ENCODE peak calls at places on chromosomes 4 and X, in nine cellular contexts. S is A549, K is lower leg skin, I is breast epithelium, A is heart right ventricle, C is foreskin fibroblast, P is GM12864, H is astrocyte of the spinal cord, Z is IMR-90. W is an unnamed sample.

GRCh38 chr4:106343865-106344264 is 24.7 kb downstream of the GIMD1 start:
- DNase-seq in S (peak; percentile 0), K (no peak), I (no peak), A (no peak), C (no peak), P (no peak), H (no peak), Z (no peak), W (no peak)

GRCh38 chrX:129629837-129630236 is 24.9 kb downstream of the APLN start:
- DNase-seq in S (no peak), K (no peak), I (no peak), A (no peak), C (no peak), P (no peak), H (no peak), Z (no peak), W (no peak)

GRCh38 chrX:129622757-129623301 is 31.9 kb downstream of the APLN start:
- DNase-seq in S (no peak), K (no peak), I (peak; percentile 90), A (no peak), C (no peak), P (no peak), H (peak; percentile 77), Z (peak; percentile 57), W (no peak)

GRCh38 chrX:48957477-48957826 is at the start of gene OTUD5:
- DNase-seq in S (no peak), K (no peak), I (no peak), A (peak; percentile 54), C (peak; percentile 78), P (no peak), H (no peak), Z (no peak), W (peak; percentile 78)

GRCh38 chrX:139083191-139083590 is 371.7 kb upstream of the FGF13 start:
- DNase-seq in S (no peak), K (no peak), I (no peak), A (no peak), C (no peak), P (no peak), H (no peak), Z (no peak), W (no peak)

GRCh38 chr4:158778065-158778711 is 9.4 kb downstream of the FNIP2 start:
- DNase-seq in S (no peak), K (no peak), I (no peak), A (no peak), C (no peak), P (peak; percentile 38), H (no peak), Z (no peak), W (peak; percentile 3)

GRCh38 chrX:133258481-133258880 is 40.3 kb upstream of the TFDP3 start:
- DNase-seq in S (no peak), K (no peak), I (no peak), A (no peak), C (no peak), P (no peak), H (peak; percentile 62), Z (peak; percentile 63), W (no peak)

GRCh38 chr4:142534994-142535393 is 311.1 kb downstream of the INPP4B start:
- DNase-seq in S (peak; percentile 20), K (no peak), I (no peak), A (no peak), C (peak; percentile 71), P (no peak), H (no peak), Z (peak; percentile 45), W (no peak)

GRCh38 chrX:129762448-129762847 is 17.3 kb upstream of the SASH3 start:
- DNase-seq in S (no peak), K (no peak), I (no peak), A (no peak), C (no peak), P (no peak), H (no peak), Z (no peak), W (no peak)

GRCh38 chr4:21753084-21753760 is 195.3 kb downstream of the KCNIP4 start:
- DNase-seq in S (no peak), K (no peak), I (no peak), A (no peak), C (peak; percentile 18), P (no peak), H (peak; percentile 3), Z (no peak), W (no peak)

GRCh38 chr4:21752616-21753015 is 196.0 kb downstream of the KCNIP4 start:
- DNase-seq in S (no peak), K (no peak), I (no peak), A (no peak), C (no peak), P (no peak), H (no peak), Z (no peak), W (no peak)

DNA sequence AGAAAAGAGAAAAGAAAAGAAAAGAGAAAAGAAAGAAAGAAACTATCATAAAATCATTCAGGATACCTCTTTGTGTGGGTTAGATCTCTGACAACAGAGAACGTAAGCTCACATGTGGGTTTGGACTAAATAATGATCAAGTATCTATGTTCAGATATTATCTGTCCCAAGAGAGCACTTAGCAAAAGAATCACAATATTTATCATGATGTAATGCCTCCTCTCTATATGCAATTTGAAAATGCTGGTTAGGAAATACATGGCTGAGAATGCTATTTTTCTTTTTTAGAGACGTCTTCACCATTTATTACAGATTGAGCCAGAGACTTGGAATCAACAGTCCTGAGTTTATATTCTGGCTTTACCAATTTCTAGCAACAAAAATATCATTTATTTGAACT is 191.3 kb downstream of the KCNIP4 start:
- DNase-seq in S (no peak), K (no peak), I (no peak), A (no peak), C (no peak), P (no peak), H (no peak), Z (no peak), W (no peak)
- H3K4me3 ChIP-seq in S (no peak overlapping the region), K (no peak overlapping the region), I (no peak overlapping the region), A (no peak overlapping the region), C (no peak overlapping the region), P (no peak overlapping the region), H (no peak overlapping the region), Z (no peak overlapping the region), W (no peak overlapping the region)

GRCh38 chrX:117996408-117996807 is 120.2 kb downstream of the KLHL13 start:
- DNase-seq in S (no peak), K (no peak), I (no peak), A (no peak), C (no peak), P (no peak), H (no peak), Z (no peak), W (no peak)

GRCh38 chrX:117998171-117998570 is 118.4 kb downstream of the KLHL13 start:
- DNase-seq in S (no peak), K (no peak), I (no peak), A (no peak), C (peak; percentile 12), P (no peak), H (no peak), Z (no peak), W (no peak)

GRCh38 chrX:117995378-117995777 is 121.2 kb downstream of the KLHL13 start:
- DNase-seq in S (no peak), K (no peak), I (no peak), A (no peak), C (peak; percentile 9), P (no peak), H (no peak), Z (no peak), W (no peak)

GRCh38 chrX:118000518-118000917 is 116.1 kb downstream of the KLHL13 start:
- DNase-seq in S (no peak), K (no peak), I (no peak), A (no peak), C (no peak), P (no peak), H (no peak), Z (no peak), W (no peak)

GRCh38 chrX:117996918-117997480 is 119.6 kb downstream of the KLHL13 start:
- DNase-seq in S (no peak), K (no peak), I (no peak), A (no peak), C (peak; percentile 61), P (no peak), H (no peak), Z (peak; percentile 63), W (no peak)
- TF ChIP-seq CTCF in S (peak; percentile 15), K (no peak), I (no peak), A (peak; percentile 50), C (no peak), P (peak; percentile 54), H (peak; percentile 46), Z (peak; percentile 59), W (peak; percentile 64)

GRCh38 chr4:156948738-156949137 is 22.9 kb downstream of the PDGFC start:
- DNase-seq in S (no peak), K (no peak), I (no peak), A (no peak), C (no peak), P (no peak), H (peak; percentile 46), Z (no peak), W (no peak)
- H3K4me3 ChIP-seq in S (no peak overlapping the region), K (no peak overlapping the region), I (no peak overlapping the region), A (no peak overlapping the region), C (no peak overlapping the region), P (no peak overlapping the region), H (no peak overlapping the region), Z (no peak overlapping the region), W (no peak overlapping the region)

GRCh38 chr4:169723207-169723606 is 34.5 kb downstream of the HPF1 start:
- DNase-seq in S (peak; percentile 31), K (no peak), I (no peak), A (no peak), C (peak; percentile 30), P (no peak), H (no peak), Z (no peak), W (no peak)
- TF ChIP-seq CTCF in S (no peak), K (no peak), I (no peak), A (peak; percentile 30), C (peak; percentile 14), P (no peak), H (peak; percentile 23), Z (peak; percentile 15), W (no peak)

GRCh38 chr4:150080875-150081274 is 2.6 kb downstream of the DCLK2 start:
- DNase-seq in S (peak; percentile 38), K (no peak), I (no peak), A (no peak), C (no peak), P (no peak), H (peak; percentile 14), Z (peak; percentile 35), W (no peak)

GRCh38 chr4:150078041-150078995 is at the start of gene DCLK2:
- DNase-seq in S (peak; percentile 75), K (peak; percentile 29), I (peak; percentile 23), A (peak; percentile 88), C (peak; percentile 90), P (no peak), H (peak; percentile 93), Z (peak; percentile 87), W (peak; percentile 15)

GRCh38 chr4:150082241-150082640 is 4.0 kb downstream of the DCLK2 start:
- DNase-seq in S (no peak), K (no peak), I (no peak), A (no peak), C (peak; percentile 11), P (peak; percentile 19), H (no peak), Z (no peak), W (peak; percentile 54)

GRCh38 chr4:150078996-150079581 is 844 bp downstream of the DCLK2 start:
- DNase-seq in S (peak; percentile 69), K (no peak), I (no peak), A (peak; percentile 34), C (peak; percentile 63), P (no peak), H (peak; percentile 43), Z (peak; percentile 40), W (peak; percentile 48)

GRCh38 chr4:150080335-150080734 is 2.1 kb downstream of the DCLK2 start:
- DNase-seq in S (no peak), K (no peak), I (no peak), A (no peak), C (peak; percentile 60), P (no peak), H (peak; percentile 24), Z (peak; percentile 63), W (no peak)
- H3K4me3 ChIP-seq in S (peak overlapping the region; percentile 94), K (no peak overlapping the region), I (no peak overlapping the region), A (peak overlapping the region; percentile 84), C (peak overlapping the region; percentile 81), P (no peak overlapping the region), H (peak overlapping the region; percentile 70), Z (peak overlapping the region; percentile 78), W (no peak overlapping the region)

W was measured in GM06990.